ENCODE peak calls at places on chromosomes 11 and 22, in nine cellular contexts. H is posterior cingulate gyrus, O is left ventricle myocardium superior, Z is iPS-NIHi11, I is uterus, B is psoas muscle, C is caudate nucleus, M is GM12865, L is EH. X is an unnamed sample.

GRCh38 chr11:71206186-71206585 is 46.2 kb downstream of the SHANK2 start:
- DNase-seq in L (no peak), I (no peak), Z (no peak), H (no peak), M (no peak), O (peak; percentile 45), C (no peak), B (no peak), X (no peak)

GRCh38 chr11:61964941-61965282 is 2.5 kb downstream of the FTH1 start:
- DNase-seq in C (no peak), H (no peak), O (no peak), B (no peak), I (no peak), Z (no peak), L (no peak), M (no peak), X (no peak)

GRCh38 chr11:75268626-75269366 is 28.2 kb downstream of the TPBGL start:
- DNase-seq in O (no peak), Z (no peak), B (no peak), C (no peak), L (no peak), I (no peak), H (peak; percentile 3), M (no peak), X (no peak)

GRCh38 chr11:113782134-113782533 is 2.5 kb downstream of the CLDN25 start:
- DNase-seq in O (no peak), Z (no peak), H (no peak), M (no peak), C (no peak), I (no peak), L (no peak), B (no peak), X (no peak)

GRCh38 chr22:32473388-32473952 is 1.1 kb upstream of the FBXO7 start:
- DNase-seq in B (no peak), O (no peak), I (peak; percentile 16), Z (peak; percentile 41), M (peak; percentile 80), L (peak; percentile 61), H (peak; percentile 16), C (no peak), X (peak; percentile 58)

GRCh38 chr11:97015327-97015726 is 625.5 kb downstream of the JRKL start:
- DNase-seq in O (no peak), I (no peak), M (no peak), L (no peak), H (no peak), C (no peak), Z (no peak), B (no peak), X (no peak)

GRCh38 chr11:11243790-11244469 is 109.1 kb downstream of the CSNK2A3 start:
- DNase-seq in O (peak; percentile 53), B (peak; percentile 34), C (no peak), L (peak; percentile 29), H (no peak), I (peak; percentile 66), M (peak; percentile 47), Z (peak; percentile 88), X (no peak)

GRCh38 chr11:46669606-46670243 is 30.7 kb downstream of the ARHGAP1 start:
- DNase-seq in L (peak; percentile 61), C (no peak), I (no peak), Z (peak; percentile 58), O (no peak), H (no peak), M (no peak), B (no peak), X (no peak)

GRCh38 chr11:44711772-44712608 is 14.8 kb upstream of the TSPAN18 start:
- DNase-seq in Z (no peak), I (no peak), C (no peak), L (no peak), B (no peak), M (no peak), H (no peak), O (no peak), X (no peak)

GRCh38 chr11:112247198-112247597 is 13.5 kb downstream of the PLET1 start:
- DNase-seq in Z (no peak), I (no peak), C (no peak), B (no peak), L (peak; percentile 26), O (no peak), M (no peak), H (no peak), X (no peak)

GRCh38 chr11:124938206-124938765 is 2.4 kb upstream of the HEPACAM start:
- DNase-seq in Z (no peak), O (no peak), C (no peak), B (no peak), H (no peak), M (no peak), I (no peak), L (peak; percentile 31), X (no peak)

GRCh38 chr11:406796-407650 is 7.8 kb downstream of the SIGIRR start:
- DNase-seq in L (peak; percentile 90), Z (peak; percentile 94), O (peak; percentile 90), C (peak; percentile 57), M (peak; percentile 97), I (peak; percentile 74), B (peak; percentile 85), H (no peak), X (peak; percentile 84)

GRCh38 chr11:69664901-69665300 is 10.3 kb downstream of the LTO1 start:
- DNase-seq in M (no peak), H (no peak), B (no peak), I (no peak), Z (no peak), O (no peak), L (no peak), C (no peak), X (no peak)

GRCh38 chr11:5596611-5597201 is at the start of gene TRIM6:
- DNase-seq in B (peak; percentile 55), L (peak; percentile 56), Z (peak; percentile 51), C (no peak), M (peak; percentile 56), H (no peak), O (peak; percentile 57), I (peak; percentile 59), X (peak; percentile 59)

GRCh38 chr11:70067591-70068341 is 10.4 kb upstream of the ANO1 start:
- DNase-seq in O (no peak), I (no peak), C (no peak), B (no peak), Z (peak; percentile 80), M (no peak), H (no peak), L (no peak), X (no peak)

GRCh38 chr11:130188047-130188446 is 28.5 kb downstream of the ST14 start:
- DNase-seq in M (no peak), C (no peak), L (no peak), Z (no peak), I (no peak), B (no peak), H (no peak), O (no peak), X (no peak)

GRCh38 chr11:73759520-73760065 is 1.3 kb downstream of the RAB6A start:
- DNase-seq in B (no peak), Z (no peak), M (peak; percentile 3), C (no peak), L (peak; percentile 43), H (no peak), I (no peak), O (no peak), X (no peak)

GRCh38 chr11:115939726-115940421 is 435.7 kb upstream of the CADM1 start:
- DNase-seq in C (no peak), H (no peak), Z (no peak), M (peak; percentile 77), O (no peak), B (no peak), L (no peak), I (no peak), X (no peak)

GRCh38 chr11:106706355-106706754 is 311.9 kb downstream of the GUCY1A2 start:
- DNase-seq in Z (no peak), B (no peak), I (no peak), L (peak; percentile 40), H (no peak), O (no peak), C (no peak), M (no peak), X (no peak)

GRCh38 chr22:17777005-17777716 is 2.9 kb upstream of the BID start:
- DNase-seq in I (no peak), Z (no peak), O (no peak), B (no peak), H (no peak), C (no peak), M (peak; percentile 95), L (no peak), X (no peak)

GRCh38 chr22:43860831-43861230 is 1.5 kb downstream of the SULT4A1 start:
- DNase-seq in H (no peak), M (no peak), Z (no peak), L (no peak), C (no peak), O (peak; percentile 13), B (no peak), I (no peak), X (no peak)

X was measured in HL-60.